ENCODE peak calls at places on chromosome 9, in nine cellular contexts. O, P, W, H, Z, B, I, A and L are unnamed samples.

GRCh38 chr9:4196376-4196775 is 103.5 kb downstream of the GLIS3 start:
- DNase-seq in W (no peak), P (no peak), A (no peak), O (no peak), I (no peak), Z (no peak), B (no peak), H (no peak), L (no peak)

GRCh38 chr9:134670042-134670525 is 28.5 kb downstream of the COL5A1 start:
- DNase-seq in A (no peak), W (no peak), P (no peak), Z (no peak), H (no peak), B (no peak), I (no peak), O (no peak), L (no peak)

GRCh38 chr9:129341991-129342348 is 163.9 kb upstream of the IER5L start:
- DNase-seq in A (no peak), B (no peak), O (no peak), H (no peak), P (no peak), W (no peak), I (no peak), Z (no peak), L (no peak)

GRCh38 chr9:92292338-92293074 is 991 bp downstream of the IARS1 start:
- DNase-seq in B (no peak), P (no peak), H (no peak), O (no peak), Z (no peak), I (peak), W (no peak), A (no peak), L (no peak)

GRCh38 chr9:76687861-76688374 is 76.3 kb upstream of the PCA3 start:
- DNase-seq in B (no peak), P (no peak), A (no peak), O (peak), H (no peak), W (no peak), I (no peak), Z (no peak), L (no peak)

GRCh38 chr9:127858041-127858512 is 3.6 kb upstream of the ENG start:
- DNase-seq in W (no peak), Z (no peak), A (no peak), O (no peak), I (no peak), P (no peak), B (no peak), H (no peak), L (no peak)

GRCh38 chr9:1606253-1606652 is 408.9 kb upstream of the SMARCA2 start:
- DNase-seq in B (no peak), O (no peak), H (no peak), W (no peak), I (no peak), P (no peak), Z (no peak), A (no peak), L (no peak)

GRCh38 chr9:136327313-136327971 is at the start of gene GPSM1:
- DNase-seq in H (peak), Z (no peak), A (no peak), B (no peak), P (peak), O (no peak), W (no peak), I (peak), L (no peak)

GRCh38 chr9:89999176-89999533 is 394.3 kb downstream of the GADD45G start:
- DNase-seq in W (no peak), Z (no peak), O (peak), P (no peak), B (no peak), H (no peak), A (no peak), I (no peak), L (peak)

GRCh38 chr9:32398207-32398606 is 13.8 kb downstream of the ACO1 start:
- DNase-seq in Z (no peak), P (no peak), H (no peak), A (no peak), O (no peak), W (no peak), I (no peak), B (no peak), L (no peak)

GRCh38 chr9:18245911-18246310 is 228.0 kb upstream of the ADAMTSL1 start:
- DNase-seq in B (no peak), Z (no peak), H (no peak), O (no peak), I (no peak), W (no peak), P (no peak), A (no peak), L (no peak)

GRCh38 chr9:6243746-6244145 is 28.1 kb downstream of the IL33 start:
- DNase-seq in W (no peak), I (no peak), O (no peak), B (no peak), H (no peak), A (peak), P (peak), Z (no peak), L (no peak)

GRCh38 chr9:22731786-22732185 is 285.2 kb downstream of the DMRTA1 start:
- DNase-seq in P (no peak), O (no peak), W (no peak), Z (no peak), H (no peak), I (no peak), B (no peak), A (no peak), L (no peak)

GRCh38 chr9:127654619-127655018 is 42.5 kb downstream of the STXBP1 start:
- DNase-seq in A (no peak), I (no peak), H (no peak), W (no peak), Z (no peak), P (no peak), B (no peak), O (no peak), L (no peak)

GRCh38 chr9:115117999-115118470 is at the start of gene TNC:
- DNase-seq in B (no peak), I (no peak), H (peak), O (peak), W (no peak), A (no peak), P (peak), Z (peak), L (no peak)

GRCh38 chr9:36386396-36386795 is 13.7 kb downstream of the RNF38 start:
- DNase-seq in I (no peak), P (no peak), W (no peak), B (no peak), O (no peak), H (no peak), A (no peak), Z (no peak), L (no peak)

GRCh38 chr9:129863059-129863690 is 27.9 kb downstream of the USP20 start:
- DNase-seq in H (no peak), I (peak), W (no peak), A (no peak), O (peak), P (no peak), B (no peak), Z (no peak), L (no peak)

GRCh38 chr9:137880160-137880975 is 2.8 kb downstream of the CACNA1B start:
- DNase-seq in O (no peak), A (no peak), Z (no peak), H (no peak), P (peak), B (no peak), W (no peak), I (no peak), L (no peak)

GRCh38 chr9:35756743-35757526 is 2.9 kb upstream of the MSMP start:
- DNase-seq in H (peak), W (peak), O (peak), Z (peak), P (peak), I (peak), A (peak), B (no peak), L (no peak)

GRCh38 chr9:133408042-133408441 is 9.8 kb downstream of the REXO4 start:
- DNase-seq in O (no peak), B (no peak), I (no peak), W (no peak), Z (no peak), H (no peak), A (no peak), P (no peak), L (no peak)

GRCh38 chr9:96500696-96501660 is 51.0 kb downstream of the HABP4 start:
- DNase-seq in B (no peak), A (no peak), Z (no peak), H (no peak), O (no peak), W (no peak), I (no peak), P (no peak), L (no peak)

GRCh38 chr9:131669234-131670172 is 70.4 kb downstream of the RAPGEF1 start:
- DNase-seq in P (no peak), I (peak), O (no peak), H (no peak), A (no peak), B (no peak), Z (no peak), W (no peak), L (no peak)

GRCh38 chr9:2473691-2474090 is 147.9 kb upstream of the VLDLR start:
- DNase-seq in W (no peak), O (no peak), B (no peak), A (no peak), Z (no peak), I (no peak), H (no peak), P (no peak), L (no peak)

GRCh38 chr9:105178106-105178505 is 66.3 kb upstream of the SLC44A1 start:
- DNase-seq in W (no peak), A (no peak), O (no peak), Z (no peak), B (no peak), I (no peak), P (no peak), H (no peak), L (no peak)

GRCh38 chr9:5072871-5073270 is 87.8 kb downstream of the JAK2 start:
- DNase-seq in H (no peak), B (no peak), A (no peak), P (no peak), Z (no peak), I (no peak), W (no peak), O (no peak), L (no peak)

GRCh38 chr9:117737721-117738226 is 33.6 kb downstream of the TLR4 start:
- DNase-seq in O (no peak), B (no peak), Z (no peak), H (peak), P (no peak), A (no peak), I (no peak), W (peak), L (no peak)

GRCh38 chr9:136171009-136171800 is 33.7 kb downstream of the LHX3 start:
- DNase-seq in Z (peak), B (no peak), W (no peak), I (no peak), H (no peak), A (no peak), O (no peak), P (no peak), L (no peak)

GRCh38 chr9:4666042-4666699 is at the start of gene SPATA6L:
- DNase-seq in O (peak), B (no peak), W (peak), A (no peak), P (peak), Z (no peak), I (peak), H (peak), L (no peak)